ENCODE peak calls at places on chromosome 10, in ten cellular contexts. D, Y, X, S, Z, H, C, B, F and N are unnamed samples.

GRCh38 chr10:120436431-120437142 is 20.4 kb upstream of the PLPP4 start:
- DNase-seq in S (no peak), Y (no peak), F (no peak), X (no peak), H (no peak), Z (no peak), C (no peak), D (no peak), B (peak; percentile 8), N (no peak)

GRCh38 chr10:91164520-91165065 is 55.9 kb upstream of the PCGF5 start:
- DNase-seq in X (no peak), B (no peak), S (no peak), D (no peak), Y (no peak), F (no peak), H (no peak), C (no peak), Z (no peak), N (no peak)

GRCh38 chr10:34523017-34523767 is 291.9 kb downstream of the PARD3 start:
- DNase-seq in S (no peak), C (no peak), X (no peak), B (no peak), D (no peak), H (no peak), Y (no peak), F (no peak), Z (no peak), N (no peak)

GRCh38 chr10:9634466-9634865 is 1383.2 kb upstream of the CELF2 start:
- DNase-seq in H (no peak), Z (no peak), C (no peak), B (no peak), F (no peak), Y (no peak), X (no peak), D (no peak), S (no peak), N (no peak)

GRCh38 chr10:48809261-48809660 is 124.6 kb downstream of the WDFY4 start:
- DNase-seq in F (no peak), S (no peak), C (no peak), B (no peak), H (no peak), D (no peak), Z (no peak), X (no peak), Y (no peak), N (no peak)

GRCh38 chr10:120600871-120601644 is 144.0 kb downstream of the PLPP4 start:
- DNase-seq in H (no peak), D (no peak), S (no peak), C (no peak), X (no peak), Z (peak; percentile 47), B (peak; percentile 22), F (no peak), Y (peak; percentile 5), N (peak; percentile 74)

GRCh38 chr10:25405871-25406270 is 231.1 kb downstream of the GPR158 start:
- DNase-seq in X (no peak), B (no peak), H (no peak), Y (no peak), Z (no peak), S (no peak), F (no peak), C (no peak), D (no peak), N (no peak)

GRCh38 chr10:113108180-113108835 is 158.3 kb downstream of the TCF7L2 start:
- DNase-seq in H (no peak), Z (no peak), B (peak; percentile 46), C (no peak), D (no peak), X (no peak), Y (no peak), F (no peak), S (no peak), N (no peak)

GRCh38 chr10:96077181-96077580 is 33.8 kb downstream of the CCNJ start:
- DNase-seq in C (no peak), Y (no peak), B (no peak), D (no peak), X (no peak), H (no peak), F (no peak), S (no peak), Z (no peak), N (no peak)

GRCh38 chr10:119079572-119080520 is 771 bp downstream of the EIF3A start:
- DNase-seq in C (peak; percentile 38), H (peak; percentile 60), Y (peak; percentile 54), F (peak; percentile 63), Z (peak; percentile 79), S (peak; percentile 94), D (peak; percentile 52), B (peak; percentile 86), X (peak; percentile 85), N (peak; percentile 95)

DNA sequence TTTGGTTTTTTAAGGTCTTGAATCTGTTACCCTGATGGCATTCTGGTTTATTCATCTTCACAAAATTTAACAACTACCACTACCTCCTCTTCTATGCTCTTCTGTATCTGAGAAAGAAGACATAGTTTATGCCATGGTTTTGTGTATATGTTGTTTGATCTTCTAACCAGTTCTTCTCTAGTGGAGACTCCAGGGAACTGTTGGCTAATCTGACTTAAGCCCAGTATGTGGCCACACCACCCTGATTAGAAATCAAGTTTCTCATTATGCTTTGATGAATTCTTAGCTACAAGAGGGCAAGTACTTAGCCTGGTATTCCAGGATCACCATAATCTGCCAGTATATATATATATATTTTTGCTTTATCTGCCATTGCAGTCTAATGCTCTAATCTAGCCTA is 99.5 kb upstream of the MXI1 start:
- DNase-seq in S (no peak), B (no peak), C (no peak), F (no peak), D (no peak), Y (no peak), X (no peak), Z (no peak), H (no peak), N (no peak)
- TF ChIP-seq POLR2A in S (no peak), B (no peak), C (no peak), F (no peak), D (no peak), Y (no peak), X (no peak), Z (no peak), H (no peak), N (no peak)

DNA sequence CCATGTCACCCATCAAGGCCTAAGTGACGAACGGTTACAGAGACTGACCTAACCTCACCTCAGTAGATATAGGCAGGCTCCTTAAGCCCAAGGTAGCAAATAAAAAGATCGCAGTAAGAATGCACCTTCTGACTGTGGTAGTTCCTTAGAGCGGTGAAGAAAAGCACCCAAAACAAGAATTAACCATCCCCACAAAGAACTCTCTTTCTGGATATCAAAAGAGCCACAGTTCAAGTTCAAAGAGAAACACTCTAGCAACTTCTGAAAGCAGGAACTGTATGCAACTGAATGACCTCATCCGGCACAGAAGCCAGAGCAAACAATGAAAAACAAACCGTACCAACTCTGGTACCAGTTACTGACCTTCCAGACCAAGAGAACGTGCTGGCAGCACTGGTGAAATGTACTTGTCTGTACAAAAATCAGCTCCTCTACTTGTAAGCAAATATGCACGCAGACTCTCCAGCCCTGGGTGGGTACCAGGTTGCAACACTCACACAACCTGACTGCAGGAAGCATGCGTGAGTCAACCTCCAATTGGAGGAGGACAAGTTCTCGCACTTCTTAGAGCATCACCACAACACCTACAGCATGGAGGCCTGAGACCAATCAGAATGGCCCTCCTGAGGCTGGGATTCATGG is 202.7 kb downstream of the FAM107B start:
- DNase-seq in X (no peak), S (peak; percentile 81), H (peak; percentile 94), B (no peak), D (peak; percentile 62), Z (peak; percentile 87), C (no peak), F (no peak), Y (no peak), N (no peak)
- TF ChIP-seq CTCF in X (no peak), S (no peak), H (no peak), B (no peak), D (no peak), Z (no peak), C (no peak), F (no peak), Y (no peak), N (no peak)

GRCh38 chr10:79242620-79243152 is 104.6 kb upstream of the PPIF start:
- DNase-seq in Z (peak; percentile 71), X (peak; percentile 92), Y (no peak), H (no peak), S (peak; percentile 93), C (no peak), B (peak; percentile 87), F (no peak), D (peak; percentile 76), N (no peak)

GRCh38 chr10:79239930-79240713 is 107.1 kb upstream of the PPIF start:
- DNase-seq in D (no peak), Y (no peak), X (no peak), B (peak; percentile 25), S (no peak), Z (no peak), H (no peak), C (no peak), F (no peak), N (no peak)

GRCh38 chr10:79243211-79244067 is 103.8 kb upstream of the PPIF start:
- DNase-seq in Z (peak; percentile 44), C (no peak), D (peak; percentile 87), Y (no peak), S (peak; percentile 93), H (no peak), B (peak; percentile 79), X (peak; percentile 87), F (no peak), N (no peak)

GRCh38 chr10:79241990-79242619 is 105.2 kb upstream of the PPIF start:
- DNase-seq in B (peak; percentile 92), D (peak; percentile 59), Z (peak; percentile 51), H (peak; percentile 44), Y (no peak), F (peak; percentile 40), X (peak; percentile 88), S (peak; percentile 93), C (no peak), N (peak; percentile 95)

GRCh38 chr10:79241629-79241989 is 105.7 kb upstream of the PPIF start:
- DNase-seq in X (no peak), C (no peak), D (no peak), S (no peak), Z (peak; percentile 36), H (no peak), B (no peak), Y (no peak), F (no peak), N (no peak)
- H3K4me3 ChIP-seq in X (peak overlapping the region; percentile 69), C (peak overlapping the region; percentile 81), D (peak overlapping the region; percentile 51), S (peak overlapping the region; percentile 68), Z (no peak overlapping the region), H (no peak overlapping the region), B (no peak overlapping the region), Y (no peak overlapping the region), F (peak overlapping the region; percentile 62), N (no peak overlapping the region)

DNA sequence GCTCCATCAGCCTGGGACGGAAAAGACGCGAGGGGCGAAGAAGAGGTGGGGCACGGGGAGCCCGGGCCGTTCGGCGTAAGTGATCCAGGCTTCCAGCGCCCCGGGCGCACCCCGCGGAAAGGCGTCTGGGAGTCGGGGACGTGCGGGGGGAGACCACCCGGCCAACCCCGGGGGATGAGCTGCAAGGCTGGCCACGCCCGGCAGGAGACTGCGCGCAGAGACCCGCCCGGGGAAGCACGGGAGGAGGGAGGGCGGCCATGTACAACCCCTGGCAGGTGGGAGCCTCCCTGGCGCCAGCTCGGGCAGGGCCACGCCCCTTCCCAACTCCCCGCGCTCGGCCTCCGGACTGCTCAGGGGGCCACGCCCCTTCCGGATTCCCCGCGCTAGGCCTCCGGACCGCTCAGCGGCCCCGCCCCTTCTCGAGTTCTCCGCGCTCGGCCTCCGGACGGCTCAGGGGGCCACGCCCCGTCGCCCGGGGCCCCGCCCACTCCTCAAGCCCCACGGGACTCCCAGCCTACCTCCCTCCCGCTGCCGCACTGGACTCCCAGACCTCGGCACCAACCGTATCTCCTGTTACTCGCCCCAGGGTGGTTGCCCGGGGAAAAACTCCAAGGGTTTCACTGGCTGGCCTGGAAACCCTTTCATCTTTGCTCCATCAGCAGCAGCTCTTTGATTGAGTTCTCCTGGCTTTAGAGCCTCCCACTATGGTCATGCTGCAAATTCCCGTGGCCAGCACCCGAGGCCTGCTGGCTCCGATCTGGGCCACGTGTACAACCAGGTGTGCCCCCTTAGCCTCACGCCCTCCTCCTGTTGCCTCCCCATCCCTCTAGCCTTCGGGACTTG is 284.4 kb downstream of the ZEB1 start:
- DNase-seq in Z (peak; percentile 92), C (peak; percentile 36), Y (peak; percentile 88), S (peak; percentile 96), X (peak; percentile 98), H (peak; percentile 95), F (peak; percentile 95), D (peak; percentile 63), B (peak; percentile 89), N (peak; percentile 94)
- TF ChIP-seq POLR2A in Z (peak; percentile 41), C (peak; percentile 65), Y (peak; percentile 71), S (no peak), X (peak; percentile 74), H (peak; percentile 60), F (peak; percentile 86), D (no peak), B (no peak), N (no peak)